ENCODE peak calls at places on chromosome 20, in seven cellular contexts. R is WTC11, D is GM12878, Q is HepG2, E is HCT116, Y is H1, J is K562. K is an unnamed sample.

GRCh38 chr20:17794400-17794799 is 94.6 kb downstream of the BANF2 start:
- DNase-seq in E (no peak), J (no peak), Y (no peak), Q (no peak), R (no peak), D (no peak), K (no peak)

GRCh38 chr20:50421356-50422340 is 88.5 kb upstream of the PTPN1 start:
- DNase-seq in Q (no peak), D (no peak), E (no peak), R (no peak), Y (no peak), J (no peak), K (no peak)

GRCh38 chr20:6055161-6055783 is 1.4 kb upstream of the LRRN4 start:
- DNase-seq in E (no peak), Q (no peak), J (peak; percentile 17), R (no peak), D (no peak), Y (no peak), K (no peak)

GRCh38 chr20:50837532-50838321 is 42.9 kb downstream of the BCAS4 start:
- DNase-seq in D (no peak), R (no peak), Q (no peak), E (no peak), J (peak; percentile 79), Y (no peak), K (no peak)

GRCh38 chr20:58018590-58018989 is 209.9 kb downstream of the ANKRD60 start:
- DNase-seq in Q (no peak), D (no peak), E (no peak), R (no peak), Y (no peak), J (no peak), K (no peak)

GRCh38 chr20:44997171-44997570 is 30.9 kb downstream of the STK4 start:
- DNase-seq in Y (no peak), R (no peak), Q (no peak), J (no peak), E (no peak), D (no peak), K (no peak)

GRCh38 chr20:25059487-25059820 is 1.5 kb upstream of the ACSS1 start:
- DNase-seq in Q (no peak), R (no peak), J (no peak), D (no peak), Y (no peak), E (no peak), K (no peak)

GRCh38 chr20:50932881-50933280 is 1.6 kb upstream of the ADNP start:
- DNase-seq in E (no peak), R (no peak), D (no peak), Q (no peak), Y (no peak), J (no peak), K (no peak)

GRCh38 chr20:11245431-11245830 is 571.6 kb upstream of the JAG1 start:
- DNase-seq in Q (no peak), Y (no peak), J (no peak), R (no peak), D (no peak), E (no peak), K (no peak)

GRCh38 chr20:41577129-41578009 is 40.8 kb downstream of the CHD6 start:
- DNase-seq in Q (peak; percentile 93), Y (no peak), J (no peak), R (no peak), D (no peak), E (no peak), K (no peak)

GRCh38 chr20:22700387-22700786 is 116.0 kb upstream of the FOXA2 start:
- DNase-seq in Y (no peak), D (no peak), Q (no peak), R (no peak), E (no peak), J (no peak), K (no peak)

GRCh38 chr20:44629542-44629941 is 22.0 kb downstream of the ADA start:
- DNase-seq in Q (no peak), D (no peak), J (no peak), E (no peak), Y (no peak), R (no peak), K (no peak)

GRCh38 chr20:19885981-19886665 is 128.1 kb downstream of the RIN2 start:
- DNase-seq in D (no peak), R (peak; percentile 11), Y (no peak), E (no peak), J (no peak), Q (peak; percentile 73), K (no peak)

GRCh38 chr20:24450646-24451376 is 18.6 kb upstream of the SYNDIG1 start:
- DNase-seq in D (no peak), E (no peak), Q (no peak), Y (no peak), R (no peak), J (no peak), K (no peak)

GRCh38 chr20:18019068-18019467 is 38.6 kb downstream of the OVOL2 start:
- DNase-seq in D (no peak), J (peak; percentile 35), E (no peak), Y (no peak), Q (peak; percentile 46), R (peak; percentile 37), K (peak; percentile 62)

GRCh38 chr20:30610751-30611150 is 646.7 kb upstream of the DEFB115 start:
- DNase-seq in E (no peak), D (no peak), Q (no peak), R (no peak), J (no peak), Y (no peak), K (no peak)

GRCh38 chr20:33918662-33919061 is 75.0 kb upstream of the RALY start:
- DNase-seq in Q (no peak), J (no peak), D (no peak), Y (no peak), R (no peak), E (no peak), K (no peak)

GRCh38 chr20:44970243-44970757 is 4.0 kb downstream of the STK4 start:
- DNase-seq in D (no peak), J (no peak), Y (no peak), R (no peak), E (no peak), Q (no peak), K (no peak)

GRCh38 chr20:364905-365794 is 15.4 kb upstream of the TRIB3 start:
- DNase-seq in Q (peak; percentile 68), D (no peak), E (peak; percentile 73), Y (no peak), R (no peak), J (peak; percentile 73), K (no peak)

GRCh38 chr20:8855315-8855714 is 213.6 kb upstream of the PLCB4 start:
- DNase-seq in E (no peak), Q (no peak), R (no peak), J (no peak), D (no peak), Y (no peak), K (no peak)
- TF ChIP-seq SP1 in E (no peak), Q (no peak), R (no peak), J (no peak), D (no peak), Y (no peak), K (no peak)

DNA sequence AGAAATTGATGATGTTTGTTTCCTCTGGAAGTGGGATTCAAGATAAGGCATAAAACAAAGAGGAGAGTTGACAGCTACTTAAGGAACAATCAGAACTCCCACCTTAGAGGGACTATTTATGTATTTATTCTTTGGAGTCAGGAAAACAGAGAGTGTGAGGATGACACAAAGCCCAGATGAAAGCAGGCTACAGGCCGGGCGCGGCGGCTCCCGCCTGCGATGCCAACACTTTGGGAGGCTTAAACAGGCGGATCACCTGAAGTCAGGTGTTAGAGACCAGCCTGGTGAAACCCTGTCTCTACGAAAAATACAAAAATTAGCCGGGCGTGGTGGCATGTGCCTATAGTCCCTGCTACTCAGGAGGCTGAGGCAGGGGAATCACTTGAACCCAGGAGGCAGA is 393.0 kb upstream of the PLCB4 start:
- DNase-seq in Q (no peak), D (no peak), E (no peak), R (no peak), J (no peak), Y (no peak), K (no peak)
- TF ChIP-seq SP1 in Q (no peak), D (no peak), E (no peak), R (no peak), J (no peak), Y (no peak), K (no peak)

GRCh38 chr20:4961746-4962145 is 39.6 kb downstream of the SLC23A2 start:
- DNase-seq in Y (no peak), R (no peak), Q (peak; percentile 99), E (no peak), J (no peak), D (no peak), K (no peak)
- TF ChIP-seq SP1 in Y (no peak), R (no peak), Q (no peak), E (no peak), J (no peak), D (no peak), K (no peak)

DNA sequence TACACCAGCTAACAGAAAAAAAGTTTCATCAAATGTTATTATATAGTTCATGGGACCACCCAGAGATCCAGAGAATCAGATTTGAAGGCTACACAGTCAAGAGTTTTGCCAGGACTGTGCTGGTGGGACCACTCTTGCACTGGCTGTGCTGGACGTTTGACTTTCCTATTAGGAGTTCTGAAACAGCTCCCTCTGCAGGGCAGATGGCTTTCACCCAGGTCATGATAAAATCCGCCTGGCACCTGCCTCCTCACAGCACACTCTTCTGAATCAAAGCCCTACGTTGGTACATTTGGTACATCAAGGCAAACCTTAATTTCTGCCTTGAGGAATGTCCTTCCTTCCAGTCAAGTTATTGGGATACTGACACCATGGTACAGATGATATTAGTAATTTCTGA is 302.1 kb downstream of the ZNF217 start:
- DNase-seq in D (no peak), E (peak; percentile 7), J (peak; percentile 29), Y (peak; percentile 73), Q (peak; percentile 28), R (peak; percentile 70), K (peak; percentile 40)
- TF ChIP-seq SP1 in D (no peak), E (no peak), J (no peak), Y (no peak), Q (no peak), R (no peak), K (no peak)

GRCh38 chr20:47392721-47393073 is 36.2 kb upstream of the ZMYND8 start:
- DNase-seq in Q (no peak), J (no peak), E (no peak), D (no peak), R (no peak), Y (no peak), K (no peak)

GRCh38 chr20:47391276-47392010 is 34.9 kb upstream of the ZMYND8 start:
- DNase-seq in R (no peak), E (no peak), D (no peak), Q (no peak), Y (no peak), J (no peak), K (no peak)

GRCh38 chr20:47389867-47390347 is 33.4 kb upstream of the ZMYND8 start:
- DNase-seq in D (no peak), Y (no peak), J (no peak), R (no peak), Q (no peak), E (no peak), K (no peak)

GRCh38 chr20:47396762-47397476 is 40.4 kb upstream of the ZMYND8 start:
- DNase-seq in D (no peak), Y (no peak), J (no peak), E (no peak), R (no peak), Q (peak; percentile 74), K (no peak)

GRCh38 chr20:47392015-47392720 is 35.7 kb upstream of the ZMYND8 start:
- DNase-seq in R (no peak), D (no peak), Q (peak; percentile 71), J (peak; percentile 78), E (peak; percentile 81), Y (no peak), K (peak; percentile 45)
- TF ChIP-seq SP1 in R (no peak), D (no peak), Q (no peak), J (no peak), E (peak; percentile 29), Y (no peak), K (no peak)

K was measured in HEK293T.